ENCODE peak calls at places on chromosomes 2 and 18, in seven cellular contexts. E is gastrocnemius medialis, Q is neuronal stem cell, R is hepatocyte, T is breast epithelium, A is spleen, N is cardiac muscle cell. U is an unnamed sample. For H3K4me1, the result is how much of the 10 kb centered on the place peaks cover.

GRCh38 chr2:238169708-238170251 is 11.0 kb downstream of the ERFE start:
- DNase-seq in N (no peak), A (no peak), T (no peak), R (peak), Q (no peak), E (peak), U (peak)

GRCh38 chr2:197136452-197136851 is 174.1 kb downstream of the ANKRD44 start:
- DNase-seq in R (no peak), E (no peak), A (no peak), T (no peak), Q (no peak), N (no peak), U (no peak)

GRCh38 chr2:149740490-149740889 is 152.9 kb upstream of the MMADHC start:
- DNase-seq in N (no peak), Q (no peak), A (no peak), R (no peak), E (no peak), T (no peak), U (no peak)

GRCh38 chr2:119224391-119224972 is 848 bp downstream of the STEAP3 start:
- DNase-seq in N (no peak), Q (no peak), E (no peak), T (no peak), A (no peak), R (no peak), U (no peak)

GRCh38 chr2:19899853-19900525 is 1.8 kb downstream of the TTC32 start:
- DNase-seq in R (no peak), N (no peak), T (no peak), E (no peak), A (no peak), Q (no peak), U (no peak)

GRCh38 chr18:13240060-13240725 is 21.6 kb downstream of the LDLRAD4 start:
- DNase-seq in A (peak), R (no peak), N (no peak), E (no peak), T (peak), Q (no peak), U (no peak)

GRCh38 chr18:79447703-79448367 is 52.1 kb downstream of the NFATC1 start:
- DNase-seq in T (no peak), Q (no peak), E (no peak), R (no peak), N (no peak), A (no peak), U (no peak)

GRCh38 chr2:102050854-102051391 is 59.2 kb downstream of the IL1R2 start:
- DNase-seq in A (no peak), R (peak), N (peak), Q (no peak), T (peak), E (peak), U (peak)

GRCh38 chr18:41073372-41073954 is 881.6 kb upstream of the PIK3C3 start:
- DNase-seq in Q (no peak), R (no peak), T (no peak), N (no peak), E (no peak), A (no peak), U (no peak)

GRCh38 chr2:176085861-176086771 is 2.4 kb upstream of the EVX2 start:
- DNase-seq in R (peak), Q (no peak), N (peak), T (no peak), A (no peak), E (no peak), U (no peak)

GRCh38 chr2:215831296-215831913 is 181.9 kb downstream of the MREG start:
- DNase-seq in Q (no peak), A (no peak), E (no peak), T (no peak), N (no peak), R (peak), U (peak)

GRCh38 chr2:144512421-144513272 is 7.3 kb downstream of the ZEB2 start:
- DNase-seq in Q (no peak), A (no peak), N (no peak), T (no peak), R (no peak), E (no peak), U (no peak)

GRCh38 chr2:173137616-173138015 is 62.0 kb downstream of the MAP3K20 start:
- DNase-seq in R (no peak), E (no peak), A (no peak), T (no peak), Q (no peak), N (no peak), U (no peak)

GRCh38 chr2:201218780-201219179 is 35.8 kb downstream of the CASP10 start:
- DNase-seq in A (no peak), R (no peak), Q (no peak), N (no peak), E (no peak), T (no peak), U (no peak)

GRCh38 chr2:29064746-29065478 is 9.4 kb downstream of the PCARE start:
- DNase-seq in A (no peak), R (no peak), E (no peak), N (no peak), T (no peak), Q (no peak), U (no peak)

GRCh38 chr2:20282916-20283592 is 58.1 kb upstream of the SDC1 start:
- DNase-seq in T (no peak), A (no peak), E (no peak), N (no peak), Q (no peak), R (peak), U (peak)

GRCh38 chr2:36562245-36562644 is 35.7 kb downstream of the FEZ2 start:
- DNase-seq in T (no peak), Q (no peak), R (no peak), A (no peak), N (no peak), E (no peak), U (no peak)

GRCh38 chr18:7789853-7790552 is 222.9 kb downstream of the PTPRM start:
- DNase-seq in T (no peak), Q (peak), A (no peak), E (no peak), N (peak), R (peak), U (no peak)

GRCh38 chr2:144320491-144320890 is 199.4 kb downstream of the ZEB2 start:
- DNase-seq in T (no peak), E (peak), A (peak), R (no peak), N (no peak), Q (no peak), U (no peak)

GRCh38 chr2:59236723-59237122 is 995.6 kb upstream of the FANCL start:
- DNase-seq in Q (no peak), R (no peak), N (no peak), T (no peak), E (no peak), A (no peak), U (no peak)

GRCh38 chr2:160942505-160943125 is 217.6 kb upstream of the TANK start:
- DNase-seq in T (no peak), Q (no peak), N (no peak), A (no peak), R (no peak), E (peak), U (peak)

GRCh38 chr2:119528036-119528435 is 3.8 kb upstream of the SCTR start:
- DNase-seq in A (no peak), R (no peak), Q (no peak), T (no peak), E (no peak), N (no peak), U (no peak)

GRCh38 chr2:39778775-39779751 is at the start of gene THUMPD2:
- DNase-seq in R (peak), E (peak), N (peak), T (peak), A (peak), Q (peak), U (peak)

GRCh38 chr2:20635698-20636584 is 15.0 kb downstream of the HS1BP3 start:
- DNase-seq in T (peak), Q (peak), N (peak), A (peak), E (peak), R (peak), U (peak)

GRCh38 chr2:85132834-85133637 is at the start of gene TCF7L1:
- DNase-seq in R (peak), T (peak), E (peak), N (peak), Q (peak), A (peak), U (peak)

GRCh38 chr2:127154396-127154795 is 47.4 kb upstream of the BIN1 start:
- DNase-seq in T (no peak), R (no peak), A (no peak), Q (no peak), E (no peak), N (no peak), U (no peak)

GRCh38 chr18:6022840-6023239 is 127.5 kb upstream of the TMEM200C start:
- DNase-seq in T (no peak), R (no peak), Q (peak), E (no peak), A (no peak), N (no peak), U (no peak)

GRCh38 chr2:71457959-71458322 is 4.6 kb downstream of the DYSF start:
- DNase-seq in Q (no peak), E (no peak), N (no peak), T (no peak), R (no peak), A (no peak), U (no peak)

GRCh38 chr2:237859533-237860272 is at the start of gene RAMP1:
- DNase-seq in T (no peak), N (peak), A (peak), R (peak), Q (no peak), E (peak), U (peak)

GRCh38 chr2:97871096-97871780 is 124.5 kb downstream of the TMEM131 start:
- DNase-seq in E (no peak), N (no peak), R (no peak), Q (no peak), T (no peak), A (no peak), U (no peak)

GRCh38 chr2:97868986-97869721 is 126.6 kb downstream of the TMEM131 start:
- DNase-seq in E (peak), N (peak), T (no peak), A (no peak), Q (peak), R (peak), U (peak)

GRCh38 chr2:97870396-97870843 is 125.3 kb downstream of the TMEM131 start:
- DNase-seq in T (peak), Q (no peak), R (peak), E (peak), A (no peak), N (peak), U (no peak)

GRCh38 chr2:97869722-97870346 is 125.9 kb downstream of the TMEM131 start:
- DNase-seq in A (no peak), E (no peak), Q (no peak), T (no peak), R (no peak), N (no peak), U (no peak)
- H3K4me1 ChIP-seq in A (under half), E (half or more), Q (under half), T (under half), R (under half), N (under half), U (under half)

DNA sequence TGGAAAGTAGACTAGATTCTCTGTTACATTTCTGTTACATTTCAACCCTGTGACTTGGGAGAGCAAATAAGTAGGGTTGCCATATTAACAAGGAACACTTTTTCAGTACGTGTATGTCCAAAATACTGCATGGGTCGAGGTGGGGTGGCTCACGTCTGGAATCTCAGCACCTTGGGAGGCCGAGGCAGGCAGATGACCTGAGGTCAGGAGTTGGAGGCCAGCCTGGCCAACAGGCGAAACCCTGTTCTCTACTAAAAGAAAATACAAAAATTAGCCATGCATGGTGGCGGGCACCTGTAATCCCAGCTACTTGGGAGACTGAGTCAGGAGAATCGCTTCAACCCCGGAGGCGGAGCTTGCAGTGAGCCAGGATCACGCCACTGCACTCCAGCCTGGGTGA is 11.2 kb downstream of the SLC66A3 start:
- DNase-seq in N (no peak), R (no peak), T (peak), A (peak), E (no peak), Q (no peak), U (no peak)
- H3K27ac ChIP-seq in N (no peak), R (no peak), T (no peak), A (no peak), E (no peak), Q (no peak), U (no peak)

GRCh38 chr18:61998957-61999356 is 106.2 kb upstream of the RNF152 start:
- DNase-seq in N (no peak), A (no peak), E (no peak), T (no peak), Q (no peak), R (no peak), U (no peak)

GRCh38 chr18:61995547-61996062 is 102.8 kb upstream of the RNF152 start:
- DNase-seq in T (no peak), N (no peak), A (no peak), R (no peak), Q (no peak), E (no peak), U (no peak)

GRCh38 chr18:61993831-61994230 is 101.0 kb upstream of the RNF152 start:
- DNase-seq in N (no peak), T (no peak), R (no peak), A (no peak), Q (no peak), E (no peak), U (no peak)

GRCh38 chr18:62001396-62001795 is 108.6 kb upstream of the RNF152 start:
- DNase-seq in A (no peak), T (no peak), Q (no peak), R (no peak), N (no peak), E (no peak), U (no peak)

GRCh38 chr18:61998335-61998734 is 105.5 kb upstream of the RNF152 start:
- DNase-seq in N (no peak), E (no peak), T (no peak), R (no peak), Q (no peak), A (no peak), U (no peak)
- H3K4me1 ChIP-seq in N (under half), E (under half), T (under half), R (under half), Q (under half), A (under half), U (under half)

DNA sequence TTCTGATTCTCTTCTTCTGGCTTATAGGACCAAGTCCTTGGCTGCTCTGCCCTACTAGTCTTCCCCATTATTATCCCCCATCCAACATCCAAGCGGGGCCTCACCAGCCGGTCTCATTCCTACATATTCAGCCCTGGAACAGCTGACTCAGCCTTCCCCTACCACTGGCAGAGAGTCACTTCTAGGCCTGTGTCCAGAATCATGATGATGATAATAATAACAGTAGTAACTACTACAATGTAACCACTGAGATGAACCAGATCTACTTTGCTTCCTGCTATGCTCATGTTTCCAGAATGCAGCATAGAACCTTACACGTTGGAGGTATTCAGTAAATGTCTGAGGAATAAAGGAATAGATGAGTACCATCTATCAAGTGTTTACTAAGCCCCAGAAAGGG is 295.2 kb downstream of the SRBD1 start:
- DNase-seq in A (no peak), Q (no peak), T (no peak), N (no peak), R (peak), E (no peak), U (no peak)
- H3K27ac ChIP-seq in A (no peak), Q (no peak), T (no peak), N (no peak), R (peak), E (no peak), U (no peak)

U was measured in psoas muscle.